ENCODE peak calls at places on chromosomes 3 and 15, in six cellular contexts. W is HS-5; B is cardiac fibroblast; U is AG09319; J is ACHN; T is CD8-positive, alpha-beta T cell. P is an unnamed sample.

GRCh38 chr3:63364495-63364894 is 86.4 kb downstream of the SYNPR start:
- DNase-seq in W (peak), U (no peak), T (no peak), J (peak), B (peak), P (no peak)

GRCh38 chr15:40647523-40647922 is 47.5 kb upstream of the RAD51 start:
- DNase-seq in B (no peak), U (no peak), T (no peak), J (no peak), W (no peak), P (no peak)

GRCh38 chr15:75731248-75732100 is 18.8 kb upstream of the CSPG4 start:
- DNase-seq in U (no peak), W (no peak), T (no peak), B (peak), J (no peak), P (no peak)

GRCh38 chr15:64344651-64345262 is 11.2 kb downstream of the CSNK1G1 start:
- DNase-seq in U (peak), T (no peak), B (peak), W (no peak), J (no peak), P (no peak)

GRCh38 chr3:123046262-123046873 is 18.8 kb upstream of the SEMA5B start:
- DNase-seq in J (no peak), W (no peak), B (no peak), U (no peak), T (no peak), P (no peak)

GRCh38 chr3:60202052-60202753 is 1049.0 kb downstream of the FHIT start:
- DNase-seq in T (no peak), J (no peak), W (no peak), U (no peak), B (no peak), P (no peak)

GRCh38 chr15:35928847-35929246 is 382.9 kb upstream of the DPH6 start:
- DNase-seq in J (no peak), T (no peak), U (no peak), B (no peak), W (no peak), P (no peak)

GRCh38 chr15:60093273-60094067 is 89.4 kb downstream of the FOXB1 start:
- DNase-seq in J (no peak), T (no peak), B (peak), W (no peak), U (no peak), P (no peak)

GRCh38 chr15:40047413-40048154 is 8.6 kb upstream of the SRP14 start:
- DNase-seq in W (peak), T (peak), J (peak), U (no peak), B (peak), P (peak)

GRCh38 chr3:183229177-183229576 is 23.9 kb upstream of the B3GNT5 start:
- DNase-seq in T (no peak), B (no peak), U (no peak), W (no peak), J (no peak), P (no peak)

GRCh38 chr3:134978658-134979057 is 183.6 kb downstream of the EPHB1 start:
- DNase-seq in J (peak), B (no peak), U (no peak), W (no peak), T (no peak), P (no peak)

GRCh38 chr15:68442041-68442440 is 10.1 kb upstream of the ITGA11 start:
- DNase-seq in T (no peak), B (no peak), J (no peak), W (no peak), U (no peak), P (no peak)

GRCh38 chr3:146250449-146251382 is at the start of gene PLSCR4:
- DNase-seq in U (peak), T (no peak), J (peak), W (peak), B (peak), P (peak)

GRCh38 chr3:106533761-106534160 is 664.9 kb upstream of the CBLB start:
- DNase-seq in U (no peak), W (no peak), J (no peak), B (no peak), T (no peak), P (no peak)

GRCh38 chr15:26179906-26180305 is 316.8 kb upstream of the ATP10A start:
- DNase-seq in B (no peak), T (no peak), W (no peak), J (peak), U (no peak), P (no peak)

GRCh38 chr3:58353722-58354553 is 21.2 kb downstream of the PXK start:
- DNase-seq in W (no peak), U (no peak), J (no peak), T (peak), B (peak), P (no peak)

GRCh38 chr3:32430900-32431299 is 39.2 kb downstream of the CMTM7 start:
- DNase-seq in B (no peak), U (no peak), T (no peak), W (no peak), J (no peak), P (no peak)

GRCh38 chr3:98977520-98977919 is 76.0 kb upstream of the DCBLD2 start:
- DNase-seq in U (no peak), T (no peak), W (peak), B (peak), J (peak), P (no peak)

GRCh38 chr3:43512749-43513404 is 108.9 kb downstream of the ANO10 start:
- DNase-seq in T (no peak), B (no peak), W (no peak), J (no peak), U (no peak), P (no peak)

GRCh38 chr3:5726618-5727017 is 539.1 kb downstream of the EDEM1 start:
- DNase-seq in J (no peak), T (no peak), W (no peak), U (no peak), B (no peak), P (no peak)

GRCh38 chr15:89772933-89773583 is 3.1 kb upstream of the MESP2 start:
- DNase-seq in T (no peak), B (peak), W (no peak), J (peak), U (no peak), P (no peak)

GRCh38 chr3:13411186-13411860 is 8.8 kb downstream of the NUP210 start:
- DNase-seq in B (no peak), J (no peak), W (no peak), T (no peak), U (no peak), P (no peak)

GRCh38 chr15:49876401-49877038 is 242.5 kb downstream of the ATP8B4 start:
- DNase-seq in U (no peak), B (peak), W (no peak), J (peak), T (no peak), P (no peak)

GRCh38 chr15:63041982-63042878 is at the start of gene TPM1:
- DNase-seq in W (no peak), T (no peak), U (peak), B (peak), J (peak), P (peak)

GRCh38 chr15:40594429-40594836 is 384 bp downstream of the KNL1 start:
- DNase-seq in B (peak), J (peak), T (no peak), U (no peak), W (no peak), P (peak)

GRCh38 chr3:137709011-137709601 is 55.0 kb upstream of the SOX14 start:
- DNase-seq in J (peak), B (no peak), T (no peak), U (no peak), W (no peak), P (peak)

GRCh38 chr15:60905587-60905986 is 323.5 kb downstream of the RORA start:
- DNase-seq in W (no peak), U (no peak), T (peak), J (no peak), B (no peak), P (no peak)

GRCh38 chr3:168341192-168341816 is 245.6 kb upstream of the GOLIM4 start:
- DNase-seq in W (peak), J (no peak), U (peak), B (peak), T (no peak), P (no peak)

P was measured in GM20000.